ENCODE peak calls at places on chromosome 11, in ten cellular contexts. K is SJCRH30, G is AG08395, X is bronchial epithelial cell, A is heart left ventricle, V is astrocyte of the spinal cord, Q is SW480, Y is LoVo, M is fibroblast of gingiva, L is DMS153. O is an unnamed sample.

GRCh38 chr11:1619449-1619848 is 2.5 kb downstream of the KRTAP5-4 start:
- DNase-seq in L (no peak), A (no peak), K (no peak), Q (peak; percentile 65), X (no peak), Y (no peak), M (no peak), V (no peak), G (no peak), O (no peak)

GRCh38 chr11:74682731-74683278 is 48.4 kb downstream of the CHRDL2 start:
- DNase-seq in A (no peak), Y (no peak), V (no peak), Q (no peak), G (no peak), K (no peak), X (no peak), L (no peak), M (no peak), O (no peak)

GRCh38 chr11:64409707-64410395 is 50.9 kb downstream of the RPS6KA4 start:
- DNase-seq in X (no peak), Q (no peak), G (no peak), K (peak; percentile 86), A (no peak), L (no peak), Y (no peak), V (no peak), M (no peak), O (no peak)

GRCh38 chr11:8967159-8967558 is 2.9 kb upstream of the TMEM9B start:
- DNase-seq in G (no peak), A (no peak), Q (no peak), M (no peak), L (no peak), Y (no peak), K (no peak), V (no peak), X (no peak), O (no peak)

GRCh38 chr11:64859542-64860414 is 15.3 kb upstream of the CDC42BPG start:
- DNase-seq in K (no peak), Q (no peak), L (no peak), Y (no peak), X (no peak), A (no peak), M (no peak), G (no peak), V (no peak), O (no peak)

GRCh38 chr11:67248653-67249052 is 17.6 kb upstream of the GRK2 start:
- DNase-seq in Y (peak; percentile 26), Q (no peak), X (peak; percentile 85), V (no peak), G (peak; percentile 61), M (peak; percentile 44), K (no peak), A (peak; percentile 51), L (no peak), O (no peak)

GRCh38 chr11:130462101-130462885 is 13.8 kb downstream of the ADAMTS15 start:
- DNase-seq in G (no peak), A (no peak), K (no peak), Q (no peak), V (no peak), L (no peak), Y (no peak), X (no peak), M (no peak), O (no peak)

GRCh38 chr11:89491141-89491690 is at the start of gene NOX4:
- DNase-seq in M (peak; percentile 30), G (peak; percentile 31), L (no peak), Y (no peak), V (peak; percentile 76), Q (no peak), X (no peak), K (no peak), A (peak; percentile 51), O (no peak)